ENCODE peak calls at places on chromosome 13, in six cellular contexts. One of them, this sample, is unnamed.

GRCh38 chr13:40814803-40815202 is 25.4 kb downstream of the SLC25A15 start:
- DNase-seq in cardiac fibroblast: peak; percentile 20
- DNase-seq in transverse colon: no peak
- DNase-seq in heart right ventricle: no peak
- DNase-seq in AG09309: no peak
- DNase-seq in thoracic aorta: no peak
- DNase-seq in this sample: no peak

GRCh38 chr13:49533586-49534269 is 38.0 kb downstream of the PHF11 start:
- DNase-seq in cardiac fibroblast: no peak
- DNase-seq in transverse colon: no peak
- DNase-seq in heart right ventricle: no peak
- DNase-seq in AG09309: no peak
- DNase-seq in thoracic aorta: no peak
- DNase-seq in this sample: no peak

GRCh38 chr13:52348983-52349780 is 56.8 kb downstream of the THSD1 start:
- DNase-seq in cardiac fibroblast: peak; percentile 79
- DNase-seq in transverse colon: no peak
- DNase-seq in heart right ventricle: no peak
- DNase-seq in AG09309: peak; percentile 74
- DNase-seq in thoracic aorta: no peak
- DNase-seq in this sample: peak; percentile 67

GRCh38 chr13:113748101-113748861 is 10.7 kb upstream of the TMEM255B start:
- DNase-seq in cardiac fibroblast: no peak
- DNase-seq in transverse colon: no peak
- DNase-seq in heart right ventricle: no peak
- DNase-seq in AG09309: no peak
- DNase-seq in thoracic aorta: no peak
- DNase-seq in this sample: no peak

GRCh38 chr13:30477346-30478235 is 11.9 kb upstream of the HMGB1 start:
- DNase-seq in cardiac fibroblast: no peak
- DNase-seq in transverse colon: no peak
- DNase-seq in heart right ventricle: no peak
- DNase-seq in AG09309: no peak
- DNase-seq in thoracic aorta: no peak
- DNase-seq in this sample: no peak

GRCh38 chr13:101736551-101736950 is 284.1 kb downstream of the ITGBL1 start:
- DNase-seq in cardiac fibroblast: no peak
- DNase-seq in transverse colon: no peak
- DNase-seq in heart right ventricle: no peak
- DNase-seq in AG09309: no peak
- DNase-seq in thoracic aorta: no peak
- DNase-seq in this sample: no peak

GRCh38 chr13:97367427-97367826 is 66.5 kb upstream of the RAP2A start:
- DNase-seq in cardiac fibroblast: peak; percentile 51
- DNase-seq in transverse colon: no peak
- DNase-seq in heart right ventricle: no peak
- DNase-seq in AG09309: peak; percentile 66
- DNase-seq in thoracic aorta: no peak
- DNase-seq in this sample: peak; percentile 19

GRCh38 chr13:101424381-101425155 is 8.3 kb upstream of the NALCN start:
- DNase-seq in cardiac fibroblast: no peak
- DNase-seq in transverse colon: no peak
- DNase-seq in heart right ventricle: no peak
- DNase-seq in AG09309: no peak
- DNase-seq in thoracic aorta: no peak
- DNase-seq in this sample: no peak

GRCh38 chr13:25762288-25762687 is 289.5 kb downstream of the SHISA2 start:
- DNase-seq in cardiac fibroblast: no peak
- DNase-seq in transverse colon: no peak
- DNase-seq in heart right ventricle: no peak
- DNase-seq in AG09309: no peak
- DNase-seq in thoracic aorta: no peak
- DNase-seq in this sample: no peak

GRCh38 chr13:54445865-54446264 is 1417.3 kb downstream of the OLFM4 start:
- DNase-seq in cardiac fibroblast: no peak
- DNase-seq in transverse colon: no peak
- DNase-seq in heart right ventricle: no peak
- DNase-seq in AG09309: no peak
- DNase-seq in thoracic aorta: no peak
- DNase-seq in this sample: no peak

GRCh38 chr13:81302125-81302524 is 961.2 kb upstream of the SPRY2 start:
- DNase-seq in cardiac fibroblast: no peak
- DNase-seq in transverse colon: no peak
- DNase-seq in heart right ventricle: no peak
- DNase-seq in AG09309: no peak
- DNase-seq in thoracic aorta: no peak
- DNase-seq in this sample: no peak

GRCh38 chr13:37492061-37492460 is 106.5 kb downstream of the POSTN start:
- DNase-seq in cardiac fibroblast: peak; percentile 64
- DNase-seq in transverse colon: no peak
- DNase-seq in heart right ventricle: no peak
- DNase-seq in AG09309: no peak
- DNase-seq in thoracic aorta: no peak
- DNase-seq in this sample: no peak

GRCh38 chr13:47249296-47249695 is 352.4 kb upstream of the HTR2A start:
- DNase-seq in cardiac fibroblast: no peak
- DNase-seq in transverse colon: no peak
- DNase-seq in heart right ventricle: no peak
- DNase-seq in AG09309: no peak
- DNase-seq in thoracic aorta: no peak
- DNase-seq in this sample: peak; percentile 54

GRCh38 chr13:111936267-111936925 is 130.6 kb upstream of the SOX1 start:
- DNase-seq in cardiac fibroblast: no peak
- DNase-seq in transverse colon: no peak
- DNase-seq in heart right ventricle: no peak
- DNase-seq in AG09309: no peak
- DNase-seq in thoracic aorta: no peak
- DNase-seq in this sample: no peak

GRCh38 chr13:101709952-101710351 is 257.5 kb downstream of the ITGBL1 start:
- DNase-seq in cardiac fibroblast: no peak
- DNase-seq in transverse colon: no peak
- DNase-seq in heart right ventricle: no peak
- DNase-seq in AG09309: no peak
- DNase-seq in thoracic aorta: no peak
- DNase-seq in this sample: no peak

GRCh38 chr13:32824671-32825070 is 191.6 kb upstream of the KL start:
- DNase-seq in cardiac fibroblast: peak; percentile 94
- DNase-seq in transverse colon: no peak
- DNase-seq in heart right ventricle: no peak
- DNase-seq in AG09309: peak; percentile 52
- DNase-seq in thoracic aorta: no peak
- DNase-seq in this sample: peak; percentile 68

GRCh38 chr13:79229761-79230160 is 176.3 kb downstream of the RBM26 start:
- DNase-seq in cardiac fibroblast: no peak
- DNase-seq in transverse colon: no peak
- DNase-seq in heart right ventricle: no peak
- DNase-seq in AG09309: no peak
- DNase-seq in thoracic aorta: no peak
- DNase-seq in this sample: no peak

GRCh38 chr13:21218351-21219043 is 42.0 kb downstream of the MRPL57 start:
- DNase-seq in cardiac fibroblast: no peak
- DNase-seq in transverse colon: no peak
- DNase-seq in heart right ventricle: no peak
- DNase-seq in AG09309: no peak
- DNase-seq in thoracic aorta: no peak
- DNase-seq in this sample: no peak

GRCh38 chr13:80224468-80224867 is 116.5 kb downstream of the SPRY2 start:
- DNase-seq in cardiac fibroblast: peak; percentile 55
- DNase-seq in transverse colon: no peak
- DNase-seq in heart right ventricle: no peak
- DNase-seq in AG09309: no peak
- DNase-seq in thoracic aorta: no peak
- DNase-seq in this sample: no peak

GRCh38 chr13:44904982-44905381 is 84.3 kb downstream of the NUFIP1 start:
- DNase-seq in cardiac fibroblast: peak; percentile 98
- DNase-seq in transverse colon: peak; percentile 47
- DNase-seq in heart right ventricle: peak; percentile 28
- DNase-seq in AG09309: peak; percentile 93
- DNase-seq in thoracic aorta: peak; percentile 16
- DNase-seq in this sample: peak; percentile 91

GRCh38 chr13:49342404-49342803 is 94.7 kb downstream of the CDADC1 start:
- DNase-seq in cardiac fibroblast: no peak
- DNase-seq in transverse colon: no peak
- DNase-seq in heart right ventricle: no peak
- DNase-seq in AG09309: no peak
- DNase-seq in thoracic aorta: no peak
- DNase-seq in this sample: no peak

GRCh38 chr13:112941349-112941748 is 27.7 kb upstream of the MCF2L start:
- DNase-seq in cardiac fibroblast: no peak
- DNase-seq in transverse colon: no peak
- DNase-seq in heart right ventricle: no peak
- DNase-seq in AG09309: no peak
- DNase-seq in thoracic aorta: no peak
- DNase-seq in this sample: no peak

GRCh38 chr13:111912453-111912866 is 154.5 kb upstream of the SOX1 start:
- DNase-seq in cardiac fibroblast: no peak
- DNase-seq in transverse colon: no peak
- DNase-seq in heart right ventricle: no peak
- DNase-seq in AG09309: no peak
- DNase-seq in thoracic aorta: no peak
- DNase-seq in this sample: no peak

GRCh38 chr13:50197705-50198104 is 182.5 kb downstream of the KCNRG start:
- DNase-seq in cardiac fibroblast: peak; percentile 67
- DNase-seq in transverse colon: no peak
- DNase-seq in heart right ventricle: no peak
- DNase-seq in AG09309: no peak
- DNase-seq in thoracic aorta: no peak
- DNase-seq in this sample: peak; percentile 36

GRCh38 chr13:112638157-112638750 is 50.3 kb upstream of the TUBGCP3 start:
- DNase-seq in cardiac fibroblast: no peak
- DNase-seq in transverse colon: no peak
- DNase-seq in heart right ventricle: no peak
- DNase-seq in AG09309: no peak
- DNase-seq in thoracic aorta: no peak
- DNase-seq in this sample: no peak

GRCh38 chr13:24032252-24032651 is 128.3 kb upstream of the SPATA13 start:
- DNase-seq in cardiac fibroblast: peak; percentile 83
- DNase-seq in transverse colon: no peak
- DNase-seq in heart right ventricle: no peak
- DNase-seq in AG09309: peak; percentile 86
- DNase-seq in thoracic aorta: no peak
- DNase-seq in this sample: peak; percentile 53

GRCh38 chr13:73060251-73061160 is 1.7 kb downstream of the KLF5 start:
- DNase-seq in cardiac fibroblast: peak; percentile 62
- DNase-seq in transverse colon: no peak
- DNase-seq in heart right ventricle: peak; percentile 14
- DNase-seq in AG09309: peak; percentile 53
- DNase-seq in thoracic aorta: no peak
- DNase-seq in this sample: peak; percentile 68

DNA sequence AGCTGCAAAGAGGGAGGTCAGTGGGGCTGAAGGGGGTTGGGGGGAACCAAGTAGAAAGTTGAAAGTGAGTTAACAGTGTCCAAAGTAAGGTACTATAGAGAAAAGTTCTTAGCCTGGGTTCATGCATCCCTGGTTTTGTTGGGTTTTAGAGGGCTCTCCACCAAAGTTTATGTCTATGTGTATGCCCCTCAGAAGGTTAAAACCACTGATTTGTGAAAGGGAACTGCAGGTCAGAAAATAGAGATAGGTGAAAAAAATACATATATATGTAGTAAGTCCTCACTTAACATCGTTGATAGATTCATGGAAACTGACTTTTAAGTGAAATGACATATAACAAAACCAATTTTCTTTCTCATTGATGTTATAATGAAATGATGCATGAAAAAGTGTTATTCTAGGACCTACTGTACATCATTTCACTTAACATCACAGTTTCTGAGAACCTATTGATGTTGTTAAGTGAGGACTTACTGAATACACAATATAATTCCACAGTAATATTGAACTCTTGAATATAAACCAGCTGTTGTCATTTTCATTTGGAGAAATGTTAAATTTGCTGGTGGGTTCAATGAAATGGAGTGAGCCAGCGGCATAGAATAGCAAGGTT is 9.6 kb downstream of the DGKH start:
- DNase-seq in cardiac fibroblast: no peak
- DNase-seq in transverse colon: no peak
- DNase-seq in heart right ventricle: no peak
- DNase-seq in AG09309: no peak
- DNase-seq in thoracic aorta: no peak
- DNase-seq in this sample: no peak
- H3K4me3 ChIP-seq in cardiac fibroblast: no peak overlapping the region
- H3K4me3 ChIP-seq in transverse colon: no peak overlapping the region
- H3K4me3 ChIP-seq in heart right ventricle: no peak overlapping the region
- H3K4me3 ChIP-seq in AG09309: no peak overlapping the region
- H3K4me3 ChIP-seq in thoracic aorta: no peak overlapping the region
- H3K4me3 ChIP-seq in this sample: no peak overlapping the region

DNA sequence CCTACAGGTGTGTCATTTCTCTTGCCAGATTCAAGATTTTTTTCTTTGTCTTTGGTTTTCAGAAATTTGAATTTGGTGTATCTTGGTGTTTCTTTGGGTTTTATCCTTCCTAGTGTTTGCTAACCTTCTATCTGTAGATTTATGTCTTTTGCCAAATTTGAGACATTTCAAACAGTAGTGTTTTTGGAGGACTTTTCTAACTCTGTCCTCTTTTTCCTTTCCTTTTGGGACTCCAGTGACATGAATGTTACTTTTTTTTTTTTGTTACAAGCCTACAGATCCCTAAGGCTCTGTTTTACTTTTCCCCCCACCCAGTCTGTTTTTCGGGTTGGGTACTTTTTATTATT is 58.8 kb downstream of the ZMYM2 start:
- DNase-seq in cardiac fibroblast: no peak
- DNase-seq in transverse colon: no peak
- DNase-seq in heart right ventricle: no peak
- DNase-seq in AG09309: no peak
- DNase-seq in thoracic aorta: no peak
- DNase-seq in this sample: no peak
- H3K4me3 ChIP-seq in cardiac fibroblast: no peak overlapping the region
- H3K4me3 ChIP-seq in transverse colon: no peak overlapping the region
- H3K4me3 ChIP-seq in heart right ventricle: no peak overlapping the region
- H3K4me3 ChIP-seq in AG09309: no peak overlapping the region
- H3K4me3 ChIP-seq in thoracic aorta: no peak overlapping the region
- H3K4me3 ChIP-seq in this sample: no peak overlapping the region

GRCh38 chr13:106637519-106637918 is 69.6 kb upstream of the ARGLU1 start:
- DNase-seq in cardiac fibroblast: no peak
- DNase-seq in transverse colon: no peak
- DNase-seq in heart right ventricle: no peak
- DNase-seq in AG09309: no peak
- DNase-seq in thoracic aorta: no peak
- DNase-seq in this sample: no peak

GRCh38 chr13:106636492-106636891 is 68.6 kb upstream of the ARGLU1 start:
- DNase-seq in cardiac fibroblast: no peak
- DNase-seq in transverse colon: no peak
- DNase-seq in heart right ventricle: no peak
- DNase-seq in AG09309: no peak
- DNase-seq in thoracic aorta: no peak
- DNase-seq in this sample: no peak

GRCh38 chr13:106635616-106636015 is 67.7 kb upstream of the ARGLU1 start:
- DNase-seq in cardiac fibroblast: no peak
- DNase-seq in transverse colon: no peak
- DNase-seq in heart right ventricle: no peak
- DNase-seq in AG09309: no peak
- DNase-seq in thoracic aorta: no peak
- DNase-seq in this sample: no peak

GRCh38 chr13:106640515-106640914 is 72.6 kb upstream of the ARGLU1 start:
- DNase-seq in cardiac fibroblast: no peak
- DNase-seq in transverse colon: no peak
- DNase-seq in heart right ventricle: no peak
- DNase-seq in AG09309: no peak
- DNase-seq in thoracic aorta: no peak
- DNase-seq in this sample: no peak
- H3K4me3 ChIP-seq in cardiac fibroblast: no peak overlapping the region
- H3K4me3 ChIP-seq in transverse colon: no peak overlapping the region
- H3K4me3 ChIP-seq in heart right ventricle: no peak overlapping the region
- H3K4me3 ChIP-seq in AG09309: no peak overlapping the region
- H3K4me3 ChIP-seq in thoracic aorta: no peak overlapping the region
- H3K4me3 ChIP-seq in this sample: no peak overlapping the region

GRCh38 chr13:106532111-106532929 is 3.1 kb downstream of the EFNB2 start:
- DNase-seq in cardiac fibroblast: peak; percentile 22
- DNase-seq in transverse colon: no peak
- DNase-seq in heart right ventricle: no peak
- DNase-seq in AG09309: no peak
- DNase-seq in thoracic aorta: no peak
- DNase-seq in this sample: no peak
- H3K4me3 ChIP-seq in cardiac fibroblast: peak overlapping the region; percentile 68
- H3K4me3 ChIP-seq in transverse colon: peak overlapping the region; percentile 14
- H3K4me3 ChIP-seq in heart right ventricle: peak overlapping the region; percentile 71
- H3K4me3 ChIP-seq in AG09309: peak overlapping the region; percentile 81
- H3K4me3 ChIP-seq in thoracic aorta: peak overlapping the region; percentile 89
- H3K4me3 ChIP-seq in this sample: peak overlapping the region; percentile 73

This sample was measured in skeletal muscle cell.